ENCODE peak calls at places on chromosome 3, in ten cellular contexts. J, Y, U, Z, G, A, P, M, L and T are unnamed samples.

GRCh38 chr3:186783731-186784515 is 546 bp downstream of the EIF4A2 start:
- DNase-seq in G (peak), P (peak), Z (peak), Y (peak), M (peak), A (peak), U (peak), L (peak), J (peak), T (peak)

GRCh38 chr3:111084911-111085310 is 13.3 kb downstream of the NECTIN3 start:
- DNase-seq in M (no peak), J (no peak), Y (no peak), Z (no peak), U (no peak), P (no peak), G (no peak), L (no peak), A (no peak), T (no peak)

GRCh38 chr3:196627043-196627442 is 12.5 kb upstream of the NRROS start:
- DNase-seq in J (no peak), G (no peak), M (no peak), U (no peak), L (no peak), Z (no peak), A (no peak), P (peak), Y (no peak), T (no peak)

GRCh38 chr3:5479229-5479799 is 291.8 kb downstream of the EDEM1 start:
- DNase-seq in Z (no peak), M (no peak), J (no peak), G (no peak), Y (no peak), P (peak), U (peak), L (no peak), A (no peak), T (no peak)

GRCh38 chr3:186070996-186071395 is 37.9 kb downstream of the ETV5 start:
- DNase-seq in A (no peak), G (no peak), L (no peak), Z (no peak), J (no peak), M (no peak), P (no peak), U (no peak), Y (no peak), T (no peak)

GRCh38 chr3:171844873-171845272 is 1.7 kb downstream of the TMEM212 start:
- DNase-seq in A (no peak), Y (no peak), M (no peak), U (no peak), Z (no peak), P (no peak), L (no peak), G (no peak), J (no peak), T (no peak)

GRCh38 chr3:28171962-28172361 is 69.5 kb upstream of the CMC1 start:
- DNase-seq in J (no peak), G (no peak), L (no peak), Z (no peak), M (no peak), P (no peak), Y (peak), U (no peak), A (peak), T (no peak)

GRCh38 chr3:170228093-170228766 is 6.0 kb downstream of the PRKCI start:
- DNase-seq in G (no peak), Y (no peak), Z (no peak), M (no peak), L (no peak), A (no peak), P (peak), U (peak), J (no peak), T (no peak)

GRCh38 chr3:170644711-170645110 is 58.8 kb upstream of the SLC7A14 start:
- DNase-seq in M (no peak), L (no peak), Z (no peak), P (peak), Y (no peak), G (peak), A (no peak), J (peak), U (no peak), T (no peak)

GRCh38 chr3:61928020-61928419 is 366.6 kb downstream of the PTPRG start:
- DNase-seq in M (no peak), J (peak), P (peak), G (no peak), Z (no peak), L (no peak), Y (no peak), A (no peak), U (no peak), T (no peak)

GRCh38 chr3:2099028-2099671 is 484 bp downstream of the CNTN4 start:
- DNase-seq in P (peak), G (peak), U (no peak), J (peak), Z (peak), Y (no peak), A (peak), M (no peak), L (no peak), T (no peak)

GRCh38 chr3:99895706-99896441 is 78.2 kb downstream of the CMSS1 start:
- DNase-seq in P (peak), J (no peak), G (no peak), U (peak), Y (no peak), Z (no peak), L (no peak), M (no peak), A (no peak), T (no peak)

GRCh38 chr3:72683068-72683467 is 165.2 kb downstream of the SHQ1 start:
- DNase-seq in G (no peak), L (no peak), A (no peak), U (no peak), M (no peak), Y (no peak), J (no peak), P (no peak), Z (no peak), T (no peak)

GRCh38 chr3:189772584-189772983 is 141.4 kb downstream of the TP63 start:
- DNase-seq in L (no peak), A (no peak), Z (no peak), P (peak), Y (no peak), U (no peak), J (no peak), G (peak), M (no peak), T (no peak)

GRCh38 chr3:147191795-147192385 is 214.5 kb downstream of the ZIC4 start:
- DNase-seq in U (peak), A (peak), J (no peak), L (peak), Y (peak), G (peak), M (peak), Z (peak), P (peak), T (peak)

GRCh38 chr3:8490079-8490552 is 11.5 kb upstream of the LMCD1 start:
- DNase-seq in Z (no peak), L (no peak), J (no peak), G (no peak), A (no peak), Y (no peak), M (no peak), U (peak), P (peak), T (no peak)

GRCh38 chr3:126364731-126365301 is 7.6 kb upstream of the KLF15 start:
- DNase-seq in Z (no peak), P (no peak), Y (peak), A (no peak), M (no peak), L (no peak), J (no peak), G (no peak), U (no peak), T (no peak)

GRCh38 chr3:45881031-45882022 is 5.0 kb upstream of the CCR9 start:
- DNase-seq in Y (peak), G (no peak), M (no peak), U (peak), P (peak), Z (no peak), L (no peak), A (no peak), J (no peak), T (no peak)

GRCh38 chr3:139633511-139633910 is 44.3 kb downstream of the NMNAT3 start:
- DNase-seq in M (no peak), Z (no peak), A (no peak), L (no peak), Y (no peak), G (peak), P (no peak), J (no peak), U (no peak), T (no peak)

GRCh38 chr3:20836801-20837200 is 650.8 kb upstream of the SGO1 start:
- DNase-seq in P (no peak), Y (no peak), M (no peak), J (no peak), A (no peak), U (no peak), L (no peak), Z (no peak), G (no peak), T (no peak)

GRCh38 chr3:28916713-28917499 is 364.0 kb upstream of the RBMS3 start:
- DNase-seq in A (peak), P (peak), M (peak), Y (peak), Z (peak), L (peak), J (peak), U (peak), G (peak), T (peak)

GRCh38 chr3:195537995-195538394 is 5.1 kb downstream of the PPP1R2 start:
- DNase-seq in J (no peak), G (no peak), L (no peak), A (no peak), Y (peak), Z (no peak), M (no peak), P (no peak), U (no peak), T (no peak)

GRCh38 chr3:102525624-102526023 is 90.8 kb downstream of the ZPLD1 start:
- DNase-seq in G (no peak), L (no peak), P (no peak), Z (no peak), Y (peak), M (no peak), J (no peak), A (no peak), U (no peak), T (no peak)

GRCh38 chr3:137332296-137332695 is 374.5 kb downstream of the IL20RB start:
- DNase-seq in J (no peak), G (no peak), L (no peak), Z (no peak), A (no peak), Y (no peak), P (no peak), M (no peak), U (no peak), T (no peak)

GRCh38 chr3:126259411-126260391 is 79.3 kb upstream of the ALDH1L1 start:
- DNase-seq in U (no peak), Z (peak), P (peak), Y (no peak), G (peak), L (peak), A (no peak), J (peak), M (peak), T (peak)

GRCh38 chr3:76308541-76308940 is 523.2 kb upstream of the ZNF717 start:
- DNase-seq in M (no peak), G (no peak), Z (no peak), A (no peak), P (peak), L (no peak), J (no peak), Y (no peak), U (no peak), T (no peak)

GRCh38 chr3:45785626-45786150 is 10.6 kb downstream of the SLC6A20 start:
- DNase-seq in P (no peak), U (no peak), A (no peak), Y (no peak), J (no peak), G (no peak), Z (no peak), M (no peak), L (no peak), T (no peak)

GRCh38 chr3:4897765-4898453 is 81.3 kb upstream of the BHLHE40 start:
- DNase-seq in G (no peak), A (no peak), U (no peak), M (no peak), J (no peak), P (peak), Y (no peak), Z (no peak), L (no peak), T (no peak)

GRCh38 chr3:128227507-128227906 is 74.2 kb downstream of the EEFSEC start:
- DNase-seq in Y (no peak), U (no peak), L (no peak), A (no peak), M (no peak), P (no peak), J (no peak), Z (no peak), G (no peak), T (no peak)

GRCh38 chr3:126714296-126714900 is 10.4 kb downstream of the CHCHD6 start:
- DNase-seq in M (no peak), U (no peak), P (no peak), G (peak), J (peak), Z (no peak), A (no peak), Y (no peak), L (no peak), T (no peak)

GRCh38 chr3:38649500-38650247 is at the start of gene SCN5A:
- DNase-seq in P (peak), U (peak), M (no peak), G (peak), L (peak), J (no peak), Y (peak), Z (peak), A (no peak), T (peak)

GRCh38 chr3:124364230-124365022 is 365.8 kb upstream of the UMPS start:
- DNase-seq in M (no peak), Y (no peak), P (no peak), L (no peak), Z (no peak), J (no peak), A (no peak), G (no peak), U (no peak), T (no peak)

GRCh38 chr3:32238816-32239637 is 547 bp downstream of the CMTM8 start:
- DNase-seq in L (peak), A (no peak), G (peak), Y (peak), Z (peak), M (no peak), P (peak), J (no peak), U (peak), T (peak)

GRCh38 chr3:19399356-19399755 is 251.0 kb downstream of the KCNH8 start:
- DNase-seq in P (no peak), Y (no peak), A (no peak), Z (no peak), G (no peak), M (no peak), L (no peak), J (no peak), U (no peak), T (no peak)